ENCODE peak calls at places on chromosomes 12 and 14, in six cellular contexts. T, M, G, X, Y and Z are unnamed samples.

GRCh38 chr14:34220921-34221320 is 241.1 kb downstream of the SPTSSA start:
- DNase-seq in X (no peak), G (no peak), Y (no peak), M (no peak), T (no peak), Z (no peak)

GRCh38 chr12:115801826-115802225 is 475.7 kb downstream of the MED13L start:
- DNase-seq in X (no peak), T (no peak), G (no peak), Y (no peak), M (no peak), Z (no peak)

GRCh38 chr12:96249196-96250118 is 55.3 kb downstream of the ELK3 start:
- DNase-seq in Y (no peak), T (no peak), M (no peak), X (peak), G (no peak), Z (no peak)

GRCh38 chr14:36208690-36209278 is 32.3 kb upstream of the PTCSC3 start:
- DNase-seq in G (no peak), Y (no peak), M (no peak), T (no peak), X (no peak), Z (peak)

GRCh38 chr12:68971404-68971803 is 38.4 kb upstream of the CPM start:
- DNase-seq in T (no peak), Y (no peak), X (peak), G (no peak), M (no peak), Z (no peak)

GRCh38 chr12:114238808-114239207 is 167.1 kb downstream of the TBX5 start:
- DNase-seq in M (no peak), X (peak), Y (no peak), G (no peak), T (peak), Z (no peak)

GRCh38 chr12:85626031-85626781 is 210.0 kb downstream of the RASSF9 start:
- DNase-seq in T (no peak), Y (no peak), M (no peak), G (no peak), X (peak), Z (no peak)

GRCh38 chr12:52200783-52201519 is 9.1 kb upstream of the KRT80 start:
- DNase-seq in T (no peak), G (no peak), M (peak), X (no peak), Y (no peak), Z (no peak)

GRCh38 chr14:67984274-67984673 is 164.7 kb downstream of the RAD51B start:
- DNase-seq in Y (no peak), G (no peak), X (no peak), T (no peak), M (no peak), Z (no peak)

GRCh38 chr14:95620659-95621059 is 65.6 kb upstream of the TCL1B start:
- DNase-seq in X (no peak), Y (no peak), T (no peak), G (no peak), M (no peak), Z (no peak)

GRCh38 chr14:50044040-50044651 is 72.2 kb downstream of the VCPKMT start:
- DNase-seq in M (no peak), X (peak), T (no peak), Y (no peak), G (no peak), Z (no peak)

GRCh38 chr12:30345735-30346445 is 349.8 kb downstream of the IPO8 start:
- DNase-seq in T (no peak), Y (no peak), M (no peak), G (no peak), X (peak), Z (no peak)

GRCh38 chr12:779745-780734 is 27.7 kb downstream of the WNK1 start:
- DNase-seq in T (no peak), Y (no peak), X (peak), G (no peak), M (no peak), Z (no peak)

GRCh38 chr12:110047297-110047940 is 903 bp downstream of the C12orf76 start:
- DNase-seq in T (no peak), G (no peak), Y (no peak), X (no peak), M (no peak), Z (no peak)

GRCh38 chr14:105844047-105844630 is 317.8 kb downstream of the TMEM121 start:
- DNase-seq in Y (peak), M (no peak), T (no peak), G (peak), X (no peak), Z (no peak)

GRCh38 chr12:32906407-32907165 is 10.0 kb upstream of the PKP2 start:
- DNase-seq in G (no peak), T (no peak), X (no peak), M (no peak), Y (no peak), Z (peak)

GRCh38 chr12:75666980-75667359 is 155.6 kb upstream of the KRR1 start:
- DNase-seq in T (no peak), X (peak), M (no peak), G (no peak), Y (no peak), Z (no peak)

GRCh38 chr12:114981036-114981435 is 297.1 kb upstream of the TBX3 start:
- DNase-seq in T (no peak), G (no peak), M (no peak), X (no peak), Y (no peak), Z (no peak)

GRCh38 chr12:83573676-83574075 is 887.0 kb downstream of the TMTC2 start:
- DNase-seq in M (no peak), Y (no peak), G (no peak), X (peak), T (peak), Z (peak)

GRCh38 chr12:46259071-46259470 is 9.8 kb downstream of the SLC38A1 start:
- DNase-seq in X (no peak), G (no peak), M (no peak), Y (no peak), T (no peak), Z (no peak)

GRCh38 chr14:51448831-51449665 is 202.7 kb upstream of the FRMD6 start:
- DNase-seq in M (peak), G (no peak), X (peak), T (peak), Y (no peak), Z (no peak)

GRCh38 chr14:92670177-92670576 is 78.2 kb downstream of the LGMN start:
- DNase-seq in G (no peak), M (peak), Y (no peak), T (no peak), X (peak), Z (no peak)

GRCh38 chr14:85531141-85531593 is 1.2 kb downstream of the FLRT2 start:
- DNase-seq in Y (peak), X (peak), G (peak), M (peak), T (peak), Z (peak)

GRCh38 chr12:15788266-15789214 is 648 bp downstream of the EPS8 start:
- DNase-seq in G (peak), Y (peak), X (peak), T (peak), M (peak), Z (peak)

GRCh38 chr12:87320724-87321123 is 708.5 kb downstream of the C12orf50 start:
- DNase-seq in G (no peak), X (peak), Y (no peak), M (no peak), T (no peak), Z (no peak)

GRCh38 chr14:36221097-36221496 is 44.6 kb upstream of the PTCSC3 start:
- DNase-seq in M (no peak), G (no peak), T (no peak), Y (no peak), X (no peak), Z (no peak)

GRCh38 chr12:76927170-76927784 is 48.5 kb upstream of the CSRP2 start:
- DNase-seq in Y (no peak), G (peak), M (no peak), T (no peak), X (peak), Z (peak)

GRCh38 chr14:104973215-104974145 is 4.7 kb downstream of the AHNAK2 start:
- DNase-seq in Y (peak), M (peak), G (peak), T (peak), X (peak), Z (peak)

GRCh38 chr14:50501642-50502041 is 30.7 kb downstream of the MAP4K5 start:
- DNase-seq in G (no peak), Y (no peak), T (no peak), X (peak), M (no peak), Z (no peak)

GRCh38 chr12:121828306-121828705 is 24.5 kb downstream of the SETD1B start:
- DNase-seq in Y (no peak), M (no peak), T (no peak), G (no peak), X (no peak), Z (no peak)

GRCh38 chr14:90235179-90235976 is 21.0 kb upstream of the PSMC1 start:
- DNase-seq in X (peak), Y (peak), T (peak), G (peak), M (peak), Z (peak)

DNA sequence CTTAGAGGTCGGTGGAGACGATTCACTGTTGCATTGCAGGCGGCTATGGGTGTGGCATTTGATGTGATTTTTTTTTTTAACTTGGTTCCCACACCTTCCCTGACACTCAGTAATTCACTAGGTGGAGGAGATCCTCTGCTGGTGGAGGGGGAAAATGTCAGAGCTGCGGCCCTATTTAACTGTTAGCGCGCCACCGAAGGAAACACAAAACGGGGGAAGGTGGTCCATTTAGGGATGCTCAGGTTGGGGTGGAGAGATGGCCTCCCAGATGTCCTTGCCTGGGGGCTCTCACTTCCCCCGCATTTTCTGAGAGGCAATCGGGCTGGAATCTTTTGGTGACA is 4.3 kb upstream of the HOXC12 start:
- DNase-seq in T (no peak), G (no peak), X (no peak), M (no peak), Y (no peak), Z (no peak)
- TF ChIP-seq CTCF in T (no peak), G (peak), X (no peak), M (no peak), Y (no peak), Z (no peak)

GRCh38 chr14:58245562-58245961 is 919 bp downstream of the PSMA3 start:
- DNase-seq in M (no peak), G (no peak), T (no peak), X (no peak), Y (no peak), Z (no peak)
- H3K27ac ChIP-seq in M (peak), G (peak), T (peak), X (peak), Y (peak), Z (peak)

GRCh38 chr14:103023881-103024473 is 33.4 kb downstream of the CDC42BPB start:
- DNase-seq in T (no peak), Y (peak), M (no peak), G (no peak), X (peak), Z (no peak)

GRCh38 chr14:103019827-103020226 is 37.5 kb downstream of the CDC42BPB start:
- DNase-seq in G (no peak), T (no peak), Y (peak), X (peak), M (no peak), Z (no peak)

GRCh38 chr14:103020271-103020910 is 37.0 kb downstream of the CDC42BPB start:
- DNase-seq in T (no peak), M (no peak), X (no peak), G (no peak), Y (peak), Z (no peak)

GRCh38 chr14:103021817-103022668 is 35.3 kb downstream of the CDC42BPB start:
- DNase-seq in Y (peak), T (peak), M (no peak), X (no peak), G (no peak), Z (no peak)

GRCh38 chr14:103022669-103023044 is 34.7 kb downstream of the CDC42BPB start:
- DNase-seq in X (no peak), T (no peak), Y (no peak), M (no peak), G (no peak), Z (no peak)
- TF ChIP-seq CTCF in X (peak), T (no peak), Y (no peak), M (no peak), G (peak), Z (no peak)

GRCh38 chr12:22018860-22019259 is 27.2 kb upstream of the CMAS start:
- DNase-seq in M (no peak), Y (no peak), X (peak), T (no peak), G (no peak), Z (no peak)

GRCh38 chr12:22014783-22015144 is 31.3 kb upstream of the CMAS start:
- DNase-seq in Y (no peak), T (no peak), X (peak), G (no peak), M (no peak), Z (no peak)

GRCh38 chr12:22016982-22017381 is 29.0 kb upstream of the CMAS start:
- DNase-seq in G (no peak), M (no peak), Y (no peak), T (no peak), X (no peak), Z (no peak)

GRCh38 chr12:22014041-22014782 is 31.8 kb upstream of the CMAS start:
- DNase-seq in M (no peak), G (no peak), T (no peak), Y (no peak), X (no peak), Z (no peak)
- H3K27ac ChIP-seq in M (no peak), G (no peak), T (no peak), Y (no peak), X (no peak), Z (no peak)

GRCh38 chr12:107762874-107763273 is 1.9 kb upstream of the PRDM4 start:
- DNase-seq in M (no peak), G (no peak), X (no peak), T (no peak), Y (no peak), Z (no peak)

GRCh38 chr12:107761502-107761904 is 566 bp upstream of the PRDM4 start:
- DNase-seq in X (peak), G (peak), T (no peak), Y (no peak), M (no peak), Z (no peak)

GRCh38 chr12:107760207-107760816 is 625 bp downstream of the PRDM4 start:
- DNase-seq in T (no peak), G (peak), X (peak), Y (no peak), M (peak), Z (no peak)

GRCh38 chr12:107759410-107759809 is 1.5 kb downstream of the PRDM4 start:
- DNase-seq in T (no peak), X (peak), Y (no peak), G (no peak), M (no peak), Z (no peak)

DNA sequence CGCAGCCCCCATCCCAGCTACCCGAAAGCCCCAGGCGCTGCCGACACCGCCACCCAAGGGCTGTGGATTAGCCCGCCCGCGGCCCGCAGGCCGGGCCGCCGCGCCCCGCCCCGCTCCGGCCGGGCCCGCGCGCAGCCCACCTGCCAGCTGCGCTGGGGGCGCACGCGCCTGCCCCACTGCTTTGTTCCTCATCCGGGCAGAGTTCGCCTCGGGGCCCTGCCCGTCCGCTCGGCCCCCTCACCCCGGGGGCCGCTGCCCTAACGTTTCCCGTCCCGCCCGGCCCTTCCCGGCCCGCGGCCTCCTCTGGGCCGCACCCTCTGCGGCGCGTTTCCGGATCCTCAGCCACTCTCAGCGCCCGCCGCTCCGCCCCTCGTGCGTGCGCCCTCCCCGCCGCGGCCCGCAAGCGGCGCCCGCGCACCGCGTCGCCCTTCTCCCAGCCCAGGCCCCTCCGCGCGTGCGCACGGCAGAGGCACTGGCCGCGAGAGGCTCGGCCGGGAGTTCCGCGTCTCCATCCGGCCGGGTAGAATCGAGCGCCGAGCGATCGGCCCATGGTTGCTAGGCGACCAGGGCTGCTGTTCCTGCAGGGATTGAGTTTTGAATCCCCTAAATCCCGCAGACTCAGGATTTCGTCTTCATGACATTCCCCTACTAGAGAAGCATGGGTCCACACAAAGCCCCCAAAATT is at the start of gene PRDM4:
- DNase-seq in X (peak), T (peak), Y (peak), G (peak), M (peak), Z (peak)
- TF ChIP-seq CTCF in X (no peak), T (peak), Y (no peak), G (peak), M (peak), Z (peak)

GRCh38 chr14:80658155-80658554 is 283.4 kb downstream of the CEP128 start:
- DNase-seq in X (no peak), Y (no peak), T (no peak), M (no peak), G (no peak), Z (no peak)
- H3K27ac ChIP-seq in X (no peak), Y (no peak), T (no peak), M (no peak), G (no peak), Z (no peak)

DNA sequence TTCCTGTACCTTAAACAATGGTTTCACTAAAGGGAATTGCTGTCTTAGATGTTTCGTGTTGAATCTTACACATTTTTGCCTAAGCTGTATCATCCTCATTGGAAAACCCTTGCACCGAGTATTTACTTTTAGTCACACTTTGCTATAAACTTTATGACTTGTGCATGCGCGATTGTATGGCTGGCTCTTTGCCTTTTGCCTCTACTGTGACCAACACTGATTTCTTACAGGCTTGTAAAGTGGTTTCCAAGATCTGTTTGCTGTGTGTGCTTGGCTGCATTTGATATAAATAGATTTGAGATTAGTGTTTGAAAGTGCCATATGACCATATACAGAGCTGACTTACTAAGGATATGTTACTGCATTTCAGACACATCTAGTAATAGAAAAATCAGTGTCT is 40.5 kb downstream of the RASSF3 start:
- DNase-seq in T (no peak), X (no peak), M (no peak), G (no peak), Y (no peak), Z (peak)
- TF ChIP-seq CTCF in T (no peak), X (no peak), M (no peak), G (no peak), Y (no peak), Z (no peak)